ENCODE peak calls at places on chromosomes 3 and 15, in nine cellular contexts. E is iPS DF 6.9; J is GM23338; H is breast epithelium; T is suprapubic skin; M is body of pancreas; N is heart left ventricle; Y is effector memory CD4-positive, alpha-beta T cell; O is neuronal stem cell. U is an unnamed sample.

GRCh38 chr3:149042766-149043386 is 43.5 kb downstream of the HLTF start:
- DNase-seq in E (no peak), J (no peak), H (no peak), T (no peak), M (no peak), N (no peak), Y (no peak), O (no peak), U (no peak)

GRCh38 chr3:133038089-133038730 is at the start of gene TMEM108:
- DNase-seq in E (peak; percentile 85), J (peak; percentile 98), H (peak; percentile 71), T (peak; percentile 85), M (peak; percentile 75), N (peak; percentile 81), Y (no peak), O (peak; percentile 87), U (no peak)

GRCh38 chr15:77021803-77022381 is 27.0 kb downstream of the PSTPIP1 start:
- DNase-seq in E (no peak), J (no peak), H (no peak), T (no peak), M (no peak), N (peak; percentile 28), Y (peak; percentile 45), O (no peak), U (peak; percentile 75)

GRCh38 chr3:172530566-172530965 is 7.3 kb upstream of the TNFSF10 start:
- DNase-seq in E (no peak), J (no peak), H (no peak), T (no peak), M (no peak), N (no peak), Y (no peak), O (no peak), U (no peak)

GRCh38 chr3:187942658-187943241 is 197.5 kb upstream of the BCL6 start:
- DNase-seq in E (no peak), J (no peak), H (no peak), T (no peak), M (no peak), N (no peak), Y (no peak), O (no peak), U (no peak)

GRCh38 chr15:77795446-77795845 is 162.7 kb upstream of the LINGO1 start:
- DNase-seq in E (no peak), J (no peak), H (no peak), T (no peak), M (no peak), N (no peak), Y (no peak), O (no peak), U (no peak)

GRCh38 chr3:30081904-30082303 is 524.5 kb upstream of the TGFBR2 start:
- DNase-seq in E (no peak), J (no peak), H (no peak), T (no peak), M (no peak), N (no peak), Y (no peak), O (no peak), U (no peak)

GRCh38 chr3:89223188-89223587 is 115.8 kb downstream of the EPHA3 start:
- DNase-seq in E (no peak), J (no peak), H (no peak), T (no peak), M (no peak), N (no peak), Y (no peak), O (no peak), U (no peak)

GRCh38 chr3:32089476-32089875 is 16.9 kb upstream of the GPD1L start:
- DNase-seq in E (no peak), J (no peak), H (no peak), T (no peak), M (no peak), N (no peak), Y (no peak), O (no peak), U (no peak)

GRCh38 chr3:150059729-150060128 is 89.0 kb upstream of the PFN2 start:
- DNase-seq in E (no peak), J (no peak), H (no peak), T (no peak), M (no peak), N (no peak), Y (no peak), O (no peak), U (no peak)

GRCh38 chr15:30978328-30978727 is 13.1 kb downstream of the MTMR10 start:
- DNase-seq in E (no peak), J (no peak), H (no peak), T (no peak), M (no peak), N (no peak), Y (no peak), O (no peak), U (no peak)

GRCh38 chr3:103389356-103389755 is 954.5 kb downstream of the ZPLD1 start:
- DNase-seq in E (no peak), J (no peak), H (no peak), T (no peak), M (no peak), N (no peak), Y (no peak), O (no peak), U (no peak)

GRCh38 chr3:103388214-103388613 is 953.4 kb downstream of the ZPLD1 start:
- DNase-seq in E (no peak), J (no peak), H (no peak), T (no peak), M (no peak), N (no peak), Y (no peak), O (no peak), U (no peak)

GRCh38 chr3:103393395-103394186 is 958.8 kb downstream of the ZPLD1 start:
- DNase-seq in E (no peak), J (no peak), H (no peak), T (no peak), M (no peak), N (no peak), Y (no peak), O (no peak), U (no peak)
- H3K27ac ChIP-seq in E (no peak overlapping the region), J (no peak overlapping the region), H (no peak overlapping the region), T (no peak overlapping the region), M (no peak overlapping the region), N (no peak overlapping the region), Y (no peak overlapping the region), O (no peak overlapping the region), U (no peak overlapping the region)

GRCh38 chr3:189900578-189900977 is 220.1 kb downstream of the P3H2 start:
- DNase-seq in E (no peak), J (no peak), H (no peak), T (no peak), M (no peak), N (no peak), Y (no peak), O (no peak), U (no peak)
- H3K4me1 ChIP-seq in E (no peaks in the 10 kb centered on the region), J (peaks cover 13% of the 10 kb centered on the region), H (no peaks in the 10 kb centered on the region), T (peaks cover 19% of the 10 kb centered on the region), M (no peaks in the 10 kb centered on the region), N (no peaks in the 10 kb centered on the region), Y (no peaks in the 10 kb centered on the region), O (no peaks in the 10 kb centered on the region), U (no peaks in the 10 kb centered on the region)

GRCh38 chr3:45207471-45207870 is 18.6 kb downstream of the TMEM158 start:
- DNase-seq in E (no peak), J (no peak), H (no peak), T (peak; percentile 26), M (no peak), N (no peak), Y (no peak), O (no peak), U (no peak)
- H3K27ac ChIP-seq in E (no peak overlapping the region), J (no peak overlapping the region), H (no peak overlapping the region), T (no peak overlapping the region), M (no peak overlapping the region), N (no peak overlapping the region), Y (no peak overlapping the region), O (no peak overlapping the region), U (no peak overlapping the region)

GRCh38 chr15:101170568-101171350 is 81.1 kb downstream of the CHSY1 start:
- DNase-seq in E (no peak), J (no peak), H (no peak), T (peak; percentile 68), M (peak; percentile 26), N (peak; percentile 65), Y (no peak), O (no peak), U (no peak)
- H3K4me1 ChIP-seq in E (no peaks in the 10 kb centered on the region), J (peaks cover 7% of the 10 kb centered on the region), H (no peaks in the 10 kb centered on the region), T (peaks cover 86% of the 10 kb centered on the region), M (peaks cover 13% of the 10 kb centered on the region), N (peaks cover 28% of the 10 kb centered on the region), Y (peaks cover 13% of the 10 kb centered on the region), O (peaks cover 5% of the 10 kb centered on the region), U (peaks cover 20% of the 10 kb centered on the region)